ENCODE peak calls at places on chromosomes 4 and X, in five cellular contexts. U is SJSA1; O is Daoy; S is stimulated activated CD8-positive, alpha-beta memory T cell treated with anti-CD3 and anti-CD28 coated beads, Interleukin-12 subunit alpha, Interleukin-12 subunit beta, amount 100 ng/mL, for 4 hours; F is RWPE1. B is an unnamed sample.
A peak's percentile ranks its signal among the peaks of the same experiment; 100 is the strongest.

GRCh38 chr4:153497091-153497531 is 31.0 kb downstream of the TMEM131L start:
- DNase-seq in U (no peak), O (peak; percentile 41), S (peak; percentile 17), F (peak; percentile 69), B (peak; percentile 73)

GRCh38 chr4:172900880-172901279 is 267.7 kb upstream of the GALNT7 start:
- DNase-seq in U (no peak), O (no peak), S (no peak), F (no peak), B (no peak)

GRCh38 chr4:74661427-74662171 is 132.7 kb downstream of the BTC start:
- DNase-seq in U (no peak), O (no peak), S (no peak), F (peak; percentile 43), B (peak; percentile 77)

GRCh38 chrX:7146703-7147430 is 645 bp upstream of the STS start:
- DNase-seq in U (no peak), O (no peak), S (no peak), F (no peak), B (peak; percentile 39)

GRCh38 chrX:133985164-133986007 is at the start of gene GPC3:
- DNase-seq in U (peak; percentile 29), O (peak; percentile 78), S (peak; percentile 5), F (peak; percentile 30), B (no peak)

GRCh38 chr4:48602763-48603162 is 112.7 kb downstream of the ZAR1 start:
- DNase-seq in U (no peak), O (no peak), S (no peak), F (no peak), B (no peak)

GRCh38 chr4:86831262-86832090 is 17.7 kb downstream of the SLC10A6 start:
- DNase-seq in U (peak; percentile 73), O (peak; percentile 67), S (no peak), F (peak; percentile 89), B (peak; percentile 69)

GRCh38 chr4:159105761-159106243 is 2.9 kb downstream of the RAPGEF2 start:
- DNase-seq in U (no peak), O (peak; percentile 76), S (no peak), F (no peak), B (peak; percentile 52)

GRCh38 chrX:129968968-129969367 is 13.5 kb upstream of the BCORL1 start:
- DNase-seq in U (no peak), O (no peak), S (no peak), F (no peak), B (no peak)

GRCh38 chrX:108312011-108312410 is 126.2 kb downstream of the COL4A6 start:
- DNase-seq in U (no peak), O (peak; percentile 7), S (no peak), F (no peak), B (no peak)

GRCh38 chrX:13770013-13770412 is 35.5 kb downstream of the OFD1 start:
- DNase-seq in U (no peak), O (no peak), S (no peak), F (no peak), B (no peak)

GRCh38 chr4:88779431-88779830 is 81.8 kb upstream of the NAP1L5 start:
- DNase-seq in U (peak; percentile 57), O (peak; percentile 65), S (no peak), F (no peak), B (no peak)

GRCh38 chr4:74886490-74886889 is 46.4 kb upstream of the PARM1 start:
- DNase-seq in U (no peak), O (no peak), S (no peak), F (peak; percentile 91), B (peak; percentile 8)

GRCh38 chrX:150700107-150700506 is 6.9 kb downstream of the MTMR1 start:
- DNase-seq in U (no peak), O (no peak), S (no peak), F (no peak), B (no peak)

GRCh38 chr4:110020139-110020538 is 107.5 kb downstream of the EGF start:
- DNase-seq in U (peak; percentile 38), O (no peak), S (no peak), F (no peak), B (no peak)

GRCh38 chrX:136626237-136626636 is 21.7 kb upstream of the CD40LG start:
- DNase-seq in U (no peak), O (no peak), S (no peak), F (no peak), B (no peak)

GRCh38 chr4:113145519-113146291 is 96.3 kb downstream of the ANK2 start:
- DNase-seq in U (no peak), O (no peak), S (no peak), F (no peak), B (no peak)

GRCh38 chr4:1193206-1194027 is 21.0 kb upstream of the SPON2 start:
- DNase-seq in U (no peak), O (peak; percentile 4), S (no peak), F (no peak), B (no peak)

GRCh38 chr4:58225460-58225859 is 1115.3 kb upstream of the IGFBP7 start:
- DNase-seq in U (no peak), O (no peak), S (no peak), F (no peak), B (no peak)

GRCh38 chr4:179196511-179196910 is 1754.3 kb upstream of the AGA start:
- DNase-seq in U (no peak), O (peak; percentile 42), S (no peak), F (no peak), B (no peak)

GRCh38 chrX:13099121-13099520 is 54.7 kb upstream of the FAM9C start:
- DNase-seq in U (no peak), O (no peak), S (no peak), F (no peak), B (no peak)

GRCh38 chr4:153207561-153207960 is 3.3 kb downstream of the TRIM2 start:
- DNase-seq in U (no peak), O (no peak), S (no peak), F (peak; percentile 10), B (no peak)

GRCh38 chr4:87219648-87220093 is 747 bp downstream of the KLHL8 start:
- DNase-seq in U (no peak), O (peak; percentile 11), S (peak; percentile 41), F (no peak), B (no peak)

GRCh38 chr4:119835511-119835910 is 206.9 kb upstream of the PDE5A start:
- DNase-seq in U (peak; percentile 30), O (no peak), S (no peak), F (no peak), B (no peak)

GRCh38 chr4:973431-974397 is at the start of gene DGKQ:
- DNase-seq in U (no peak), O (peak; percentile 88), S (peak; percentile 87), F (peak; percentile 87), B (peak; percentile 42)

GRCh38 chr4:99504804-99505502 is 5.9 kb upstream of the C4orf17 start:
- DNase-seq in U (no peak), O (no peak), S (no peak), F (no peak), B (no peak)

GRCh38 chrX:134885336-134886016 is 105.3 kb upstream of the SMIM10 start:
- DNase-seq in U (peak; percentile 58), O (no peak), S (no peak), F (no peak), B (no peak)

GRCh38 chr4:677431-678293 is 3.3 kb downstream of the MYL5 start:
- DNase-seq in U (no peak), O (peak; percentile 19), S (no peak), F (peak; percentile 48), B (no peak)

GRCh38 chrX:39242187-39242586 is 440.9 kb downstream of the MID1IP1 start:
- DNase-seq in U (no peak), O (peak; percentile 17), S (no peak), F (peak; percentile 32), B (no peak)

GRCh38 chr4:1291996-1292702 is 2.5 kb downstream of the MAEA start:
- DNase-seq in U (no peak), O (no peak), S (no peak), F (no peak), B (no peak)

GRCh38 chr4:174427562-174428140 is 94.6 kb downstream of the HPGD start:
- DNase-seq in U (no peak), O (no peak), S (no peak), F (no peak), B (no peak)

GRCh38 chr4:120977435-120977997 is 55.0 kb upstream of the PRDM5 start:
- DNase-seq in U (peak; percentile 25), O (peak; percentile 4), S (no peak), F (peak; percentile 29), B (no peak)

GRCh38 chrX:39000802-39001201 is 199.5 kb downstream of the MID1IP1 start:
- DNase-seq in U (no peak), O (no peak), S (no peak), F (no peak), B (no peak)

GRCh38 chr4:147136783-147137182 is 191.1 kb upstream of the TTC29 start:
- DNase-seq in U (no peak), O (no peak), S (no peak), F (no peak), B (no peak)

GRCh38 chr4:5018096-5018495 is 1.2 kb downstream of the CYTL1 start:
- DNase-seq in U (no peak), O (no peak), S (no peak), F (no peak), B (no peak)

B was measured in PC-9.